ENCODE peak calls at places on chromosome 16, in five cellular contexts. S is hepatocyte, N is neural progenitor cell, O is H1, M is transverse colon. K is an unnamed sample.

GRCh38 chr16:8885674-8886592 is 3.8 kb downstream of the LITAFD start:
- DNase-seq in S (peak; percentile 81), N (peak; percentile 44), O (no peak), M (peak; percentile 50), K (no peak)

GRCh38 chr16:9092282-9092962 is 978 bp downstream of the HAPSTR1 start:
- DNase-seq in S (peak; percentile 69), N (peak; percentile 66), O (peak; percentile 75), M (peak; percentile 49), K (peak; percentile 27)

GRCh38 chr16:47774661-47775060 is 313.5 kb downstream of the PHKB start:
- DNase-seq in S (peak; percentile 54), N (peak; percentile 27), O (peak; percentile 47), M (peak; percentile 45), K (no peak)

GRCh38 chr16:53094013-53094630 is 39.3 kb downstream of the CHD9 start:
- DNase-seq in S (peak; percentile 51), N (no peak), O (no peak), M (peak; percentile 90), K (no peak)

GRCh38 chr16:87297918-87298631 is 19.1 kb downstream of the C16orf95 start:
- DNase-seq in S (peak; percentile 60), N (peak; percentile 85), O (peak; percentile 85), M (no peak), K (no peak)

GRCh38 chr16:53429221-53429943 is 4.9 kb upstream of the RBL2 start:
- DNase-seq in S (peak; percentile 48), N (no peak), O (no peak), M (no peak), K (no peak)

GRCh38 chr16:12706628-12707027 is 97.1 kb downstream of the CPPED1 start:
- DNase-seq in S (no peak), N (no peak), O (no peak), M (no peak), K (no peak)

GRCh38 chr16:3495166-3495565 is at the start of gene C16orf90:
- DNase-seq in S (no peak), N (no peak), O (no peak), M (no peak), K (no peak)

GRCh38 chr16:1281517-1281916 is 25.6 kb downstream of the TPSD1 start:
- DNase-seq in S (no peak), N (no peak), O (no peak), M (no peak), K (no peak)

GRCh38 chr16:57264950-57265371 is 19.5 kb downstream of the PLLP start:
- DNase-seq in S (no peak), N (no peak), O (no peak), M (peak; percentile 72), K (no peak)
- H3K27ac ChIP-seq in S (peak overlapping the region; percentile 99), N (no peak overlapping the region), O (no peak overlapping the region), M (peak overlapping the region; percentile 57), K (peak overlapping the region; percentile 99)

GRCh38 chr16:66361604-66362135 is 4.8 kb upstream of the CDH5 start:
- DNase-seq in S (no peak), N (no peak), O (no peak), M (no peak), K (no peak)
- H3K27ac ChIP-seq in S (no peak overlapping the region), N (no peak overlapping the region), O (no peak overlapping the region), M (peak overlapping the region; percentile 46), K (no peak overlapping the region)

GRCh38 chr16:85854935-85855334 is 44.0 kb upstream of the IRF8 start:
- DNase-seq in S (no peak), N (no peak), O (no peak), M (no peak), K (no peak)

GRCh38 chr16:85853641-85854545 is 45.1 kb upstream of the IRF8 start:
- DNase-seq in S (no peak), N (no peak), O (no peak), M (no peak), K (no peak)

GRCh38 chr16:85856585-85856984 is 42.4 kb upstream of the IRF8 start:
- DNase-seq in S (no peak), N (no peak), O (no peak), M (no peak), K (no peak)

GRCh38 chr16:85857406-85857805 is 41.6 kb upstream of the IRF8 start:
- DNase-seq in S (no peak), N (no peak), O (no peak), M (no peak), K (no peak)

DNA sequence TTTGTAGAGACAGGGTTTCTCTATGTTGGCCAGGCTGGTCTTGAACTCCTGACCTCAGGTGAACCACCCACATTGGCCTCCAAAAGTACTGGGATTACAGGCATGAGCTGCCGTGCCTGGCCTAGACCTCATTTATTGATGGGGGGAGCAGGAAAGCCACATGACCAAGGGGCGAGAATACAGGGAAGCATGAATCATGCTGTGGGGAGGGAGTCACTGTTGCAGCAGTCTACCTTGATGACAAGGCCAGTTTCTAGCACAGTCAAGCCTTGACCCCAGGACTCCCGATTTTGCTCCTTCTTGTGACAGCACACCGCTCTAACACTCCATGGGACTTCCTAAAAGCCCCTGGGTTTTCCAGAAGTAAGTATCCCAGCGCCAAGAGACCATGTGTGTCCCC is 42.9 kb upstream of the IRF8 start:
- DNase-seq in S (no peak), N (no peak), O (no peak), M (no peak), K (no peak)
- H3K27ac ChIP-seq in S (no peak overlapping the region), N (no peak overlapping the region), O (no peak overlapping the region), M (no peak overlapping the region), K (no peak overlapping the region)

GRCh38 chr16:49834496-49835009 is 21.4 kb downstream of the ZNF423 start:
- DNase-seq in S (peak; percentile 87), N (peak; percentile 72), O (peak; percentile 72), M (peak; percentile 25), K (peak; percentile 84)

GRCh38 chr16:49833796-49834195 is 22.1 kb downstream of the ZNF423 start:
- DNase-seq in S (no peak), N (no peak), O (no peak), M (no peak), K (no peak)

GRCh38 chr16:49836668-49837067 is 19.2 kb downstream of the ZNF423 start:
- DNase-seq in S (no peak), N (no peak), O (no peak), M (no peak), K (no peak)

GRCh38 chr16:49836218-49836617 is 19.7 kb downstream of the ZNF423 start:
- DNase-seq in S (no peak), N (no peak), O (no peak), M (no peak), K (no peak)

GRCh38 chr16:49835116-49835880 is 20.6 kb downstream of the ZNF423 start:
- DNase-seq in S (peak; percentile 61), N (no peak), O (no peak), M (no peak), K (no peak)
- H3K27ac ChIP-seq in S (peak overlapping the region; percentile 98), N (no peak overlapping the region), O (no peak overlapping the region), M (peak overlapping the region; percentile 72), K (peak overlapping the region; percentile 51)

GRCh38 chr16:67843343-67843765 is 1.2 kb downstream of the THAP11 start:
- DNase-seq in S (no peak), N (no peak), O (no peak), M (no peak), K (no peak)

GRCh38 chr16:67841816-67842508 is at the start of gene THAP11:
- DNase-seq in S (peak; percentile 98), N (peak; percentile 98), O (peak; percentile 97), M (peak; percentile 96), K (peak; percentile 92)

GRCh38 chr16:67844441-67844840 is 2.3 kb upstream of the NUTF2 start:
- DNase-seq in S (no peak), N (peak; percentile 50), O (no peak), M (no peak), K (no peak)

GRCh38 chr16:67841198-67841815 is 813 bp upstream of the THAP11 start:
- DNase-seq in S (no peak), N (no peak), O (no peak), M (no peak), K (no peak)

DNA sequence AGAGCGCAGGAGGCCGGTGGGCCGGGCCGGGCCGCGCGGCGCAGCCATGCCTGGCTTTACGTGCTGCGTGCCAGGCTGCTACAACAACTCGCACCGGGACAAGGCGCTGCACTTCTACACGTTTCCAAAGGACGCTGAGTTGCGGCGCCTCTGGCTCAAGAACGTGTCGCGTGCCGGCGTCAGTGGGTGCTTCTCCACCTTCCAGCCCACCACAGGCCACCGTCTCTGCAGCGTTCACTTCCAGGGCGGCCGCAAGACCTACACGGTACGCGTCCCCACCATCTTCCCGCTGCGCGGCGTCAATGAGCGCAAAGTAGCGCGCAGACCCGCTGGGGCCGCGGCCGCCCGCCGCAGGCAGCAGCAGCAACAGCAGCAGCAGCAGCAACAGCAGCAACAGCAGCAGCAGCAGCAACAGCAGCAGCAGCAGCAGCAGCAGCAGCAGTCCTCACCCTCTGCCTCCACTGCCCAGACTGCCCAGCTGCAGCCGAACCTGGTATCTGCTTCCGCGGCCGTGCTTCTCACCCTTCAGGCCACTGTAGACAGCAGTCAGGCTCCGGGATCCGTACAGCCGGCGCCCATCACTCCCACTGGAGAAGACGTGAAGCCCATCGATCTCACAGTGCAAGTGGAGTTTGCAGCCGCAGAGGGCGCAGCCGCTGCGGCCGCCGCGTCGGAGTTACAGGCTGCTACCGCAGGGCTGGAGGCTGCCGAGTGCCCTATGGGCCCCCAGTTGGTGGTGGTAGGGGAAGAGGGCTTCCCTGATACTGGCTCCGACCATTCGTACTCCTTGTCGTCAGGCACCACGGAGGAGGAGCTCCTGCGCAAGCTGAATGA is 606 bp downstream of the THAP11 start:
- DNase-seq in S (peak; percentile 76), N (peak; percentile 83), O (peak; percentile 73), M (peak; percentile 60), K (peak; percentile 42)
- H3K27ac ChIP-seq in S (peak overlapping the region; percentile 99), N (no peak overlapping the region), O (peak overlapping the region; percentile 97), M (peak overlapping the region; percentile 96), K (peak overlapping the region; percentile 100)

DNA sequence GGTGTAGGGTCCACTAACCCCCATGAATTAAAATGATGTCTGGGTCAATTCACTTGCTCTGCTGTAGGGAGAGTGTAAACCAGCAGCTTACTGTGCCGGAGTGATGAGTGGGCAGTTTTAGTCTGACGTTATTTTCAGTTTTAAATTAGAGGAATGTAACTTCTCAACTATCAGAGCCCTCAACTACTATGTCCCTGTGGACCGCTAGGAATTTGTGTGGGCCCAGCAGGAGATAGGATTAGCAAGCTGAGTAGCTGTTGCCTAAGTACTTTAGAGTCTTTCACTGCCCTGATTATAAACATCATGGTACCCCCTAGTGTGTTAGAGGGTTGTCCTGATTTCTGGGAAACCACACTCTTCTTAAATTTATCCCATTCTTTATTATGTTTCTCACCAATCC is 11.4 kb downstream of the MARVELD3 start:
- DNase-seq in S (no peak), N (peak; percentile 78), O (no peak), M (no peak), K (no peak)
- H3K27ac ChIP-seq in S (no peak overlapping the region), N (peak overlapping the region; percentile 65), O (no peak overlapping the region), M (no peak overlapping the region), K (no peak overlapping the region)

DNA sequence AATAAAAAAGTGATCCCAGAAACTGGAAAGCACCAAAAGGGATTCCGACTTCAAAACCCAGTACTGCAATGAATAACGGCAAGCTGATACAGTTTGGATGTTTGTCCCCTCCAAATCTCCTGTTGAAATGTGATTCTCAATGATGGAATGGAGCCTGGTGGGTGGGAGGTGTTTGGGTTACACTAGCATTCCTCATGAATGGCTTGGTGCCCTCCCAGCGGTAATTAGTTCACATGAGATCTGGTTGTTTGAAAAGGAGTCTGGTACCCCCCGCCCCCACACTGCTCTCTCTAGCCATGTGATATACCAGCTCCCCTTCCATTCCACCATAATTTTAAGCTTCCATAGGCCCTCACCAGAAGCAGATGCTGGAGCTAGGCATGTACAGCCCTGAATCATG is 40.1 kb downstream of the RANBP10 start:
- DNase-seq in S (no peak), N (no peak), O (no peak), M (no peak), K (no peak)
- H3K27ac ChIP-seq in S (no peak overlapping the region), N (no peak overlapping the region), O (no peak overlapping the region), M (no peak overlapping the region), K (no peak overlapping the region)

GRCh38 chr16:11554054-11554453 is 32.7 kb downstream of the LITAF start:
- DNase-seq in S (no peak), N (no peak), O (no peak), M (no peak), K (no peak)
- H3K27ac ChIP-seq in S (no peak overlapping the region), N (no peak overlapping the region), O (no peak overlapping the region), M (no peak overlapping the region), K (no peak overlapping the region)

GRCh38 chr16:28839899-28840298 is 6.2 kb downstream of the TUFM start:
- DNase-seq in S (no peak), N (no peak), O (no peak), M (no peak), K (no peak)
- H3K27ac ChIP-seq in S (no peak overlapping the region), N (peak overlapping the region; percentile 53), O (no peak overlapping the region), M (no peak overlapping the region), K (no peak overlapping the region)